ENCODE peak calls at places on chromosomes 16 and 17, in four cellular contexts. P is K562, R is H1, D is HepG2. W is an unnamed sample.

GRCh38 chr17:2777242-2777867 is 18.9 kb upstream of the RAP1GAP2 start:
- DNase-seq in P (no peak), R (no peak), D (no peak), W (no peak)

GRCh38 chr17:27379863-27380533 is 76.2 kb upstream of the KSR1 start:
- DNase-seq in R (no peak), P (peak), D (no peak), W (no peak)

GRCh38 chr17:28404461-28404811 is 1.6 kb downstream of the SLC46A1 start:
- DNase-seq in D (no peak), P (no peak), R (no peak), W (no peak)

GRCh38 chr16:7257026-7257425 is 75.6 kb upstream of the RBFOX1 start:
- DNase-seq in R (no peak), P (no peak), D (no peak), W (no peak)

GRCh38 chr16:11253995-11254912 is 1.8 kb downstream of the SOCS1 start:
- DNase-seq in R (no peak), P (peak), D (no peak), W (no peak)

GRCh38 chr17:54085934-54086333 is 263.2 kb downstream of the KIF2B start:
- DNase-seq in R (peak), D (no peak), P (no peak), W (no peak)

GRCh38 chr16:2930236-2930635 is 18.5 kb downstream of the FLYWCH1 start:
- DNase-seq in R (no peak), D (no peak), P (no peak), W (no peak)

GRCh38 chr17:45149669-45150603 is 1.7 kb downstream of the HEXIM1 start:
- DNase-seq in D (no peak), P (peak), R (no peak), W (no peak)

GRCh38 chr17:17959520-17960361 is 12.5 kb downstream of the TOM1L2 start:
- DNase-seq in P (no peak), D (no peak), R (no peak), W (peak)

GRCh38 chr16:74862743-74863244 is 88.2 kb upstream of the FA2H start:
- DNase-seq in P (peak), D (peak), R (no peak), W (peak)

GRCh38 chr16:87608400-87608985 is 6.2 kb downstream of the JPH3 start:
- DNase-seq in P (peak), R (no peak), D (peak), W (no peak)

GRCh38 chr17:57735707-57736106 is 9.4 kb downstream of the CCDC182 start:
- DNase-seq in P (no peak), D (peak), R (no peak), W (no peak)
- TF ChIP-seq SP1 in P (no peak), D (no peak), R (no peak), W (no peak)

GRCh38 chr16:8760021-8760420 is 37.4 kb downstream of the TMEM186 start:
- DNase-seq in R (no peak), P (no peak), D (no peak), W (no peak)
- TF ChIP-seq BRCA1 in R (no peak), P (no peak), D (no peak), W (no peak)

GRCh38 chr17:60471451-60471850 is 49.2 kb downstream of the CHCT1 start:
- DNase-seq in D (no peak), R (no peak), P (no peak), W (no peak)
- TF ChIP-seq YY1 in D (no peak), R (no peak), P (no peak), W (no peak)

GRCh38 chr17:32157225-32157624 is 14.9 kb downstream of the RHOT1 start:
- DNase-seq in R (no peak), D (no peak), P (no peak), W (no peak)
- TF ChIP-seq SP1 in R (no peak), D (no peak), P (no peak), W (no peak)